ENCODE peak calls at places on chromosome 3, in nine cellular contexts. B, O, C, X, H, V, N, L and S are unnamed samples.

GRCh38 chr3:171157286-171157685 is 130.8 kb upstream of the SLC2A2 start:
- DNase-seq in B (no peak), O (no peak), C (no peak), X (no peak), H (no peak), V (peak; percentile 33), N (peak; percentile 27), L (no peak), S (no peak)

GRCh38 chr3:71583569-71584215 is at the start of gene FOXP1:
- DNase-seq in B (no peak), O (peak; percentile 79), C (no peak), X (peak; percentile 78), H (peak; percentile 83), V (peak; percentile 68), N (peak; percentile 75), L (peak; percentile 82), S (peak; percentile 78)

GRCh38 chr3:148202386-148202785 is 495.3 kb upstream of the AGTR1 start:
- DNase-seq in B (no peak), O (no peak), C (no peak), X (no peak), H (no peak), V (no peak), N (no peak), L (no peak), S (no peak)

GRCh38 chr3:140292684-140293083 is 357.7 kb downstream of the CLSTN2 start:
- DNase-seq in B (no peak), O (no peak), C (no peak), X (no peak), H (no peak), V (peak; percentile 22), N (no peak), L (no peak), S (peak; percentile 43)

GRCh38 chr3:45021524-45021923 is 4.6 kb upstream of the CLEC3B start:
- DNase-seq in B (no peak), O (no peak), C (no peak), X (no peak), H (no peak), V (peak; percentile 29), N (no peak), L (no peak), S (peak; percentile 59)

GRCh38 chr3:53774414-53774813 is 71.8 kb downstream of the CHDH start:
- DNase-seq in B (no peak), O (no peak), C (no peak), X (no peak), H (no peak), V (no peak), N (no peak), L (no peak), S (no peak)

GRCh38 chr3:180179562-180179961 is 142.8 kb upstream of the PEX5L start:
- DNase-seq in B (no peak), O (no peak), C (no peak), X (no peak), H (no peak), V (no peak), N (no peak), L (no peak), S (no peak)

GRCh38 chr3:28077566-28077965 is 163.9 kb upstream of the CMC1 start:
- DNase-seq in B (no peak), O (no peak), C (no peak), X (no peak), H (no peak), V (no peak), N (no peak), L (peak; percentile 54), S (peak; percentile 20)

GRCh38 chr3:108461641-108462040 is 48.8 kb downstream of the MYH15 start:
- DNase-seq in B (no peak), O (no peak), C (no peak), X (no peak), H (no peak), V (no peak), N (peak; percentile 4), L (no peak), S (no peak)

GRCh38 chr3:179828738-179829137 is 175.9 kb downstream of the USP13 start:
- DNase-seq in B (no peak), O (no peak), C (no peak), X (no peak), H (no peak), V (no peak), N (no peak), L (no peak), S (no peak)

GRCh38 chr3:100123112-100123511 is 8.8 kb upstream of the FILIP1L start:
- DNase-seq in B (no peak), O (no peak), C (no peak), X (no peak), H (no peak), V (no peak), N (no peak), L (no peak), S (no peak)

GRCh38 chr3:117885046-117885445 is 1149.6 kb downstream of the IGSF11 start:
- DNase-seq in B (no peak), O (no peak), C (no peak), X (no peak), H (no peak), V (no peak), N (no peak), L (no peak), S (no peak)

GRCh38 chr3:80014576-80014975 is 246.8 kb upstream of the ROBO1 start:
- DNase-seq in B (no peak), O (no peak), C (no peak), X (no peak), H (no peak), V (no peak), N (no peak), L (no peak), S (no peak)

GRCh38 chr3:187292186-187292585 is 649 bp upstream of the MASP1 start:
- DNase-seq in B (no peak), O (no peak), C (no peak), X (no peak), H (no peak), V (no peak), N (no peak), L (no peak), S (no peak)

GRCh38 chr3:193780810-193781472 is 187.9 kb downstream of the OPA1 start:
- DNase-seq in B (no peak), O (peak; percentile 84), C (peak; percentile 88), X (peak; percentile 70), H (peak; percentile 74), V (peak; percentile 79), N (peak; percentile 77), L (peak; percentile 71), S (peak; percentile 53)

GRCh38 chr3:165643433-165643824 is 193.8 kb downstream of the BCHE start:
- DNase-seq in B (no peak), O (no peak), C (no peak), X (no peak), H (no peak), V (no peak), N (no peak), L (no peak), S (no peak)

GRCh38 chr3:11479230-11479620 is 164.5 kb downstream of the VGLL4 start:
- DNase-seq in B (no peak), O (no peak), C (no peak), X (no peak), H (no peak), V (no peak), N (no peak), L (no peak), S (no peak)
- TF ChIP-seq EP300 in B (no peak), O (no peak), C (no peak), X (no peak), H (no peak), V (no peak), N (no peak), L (no peak), S (no peak)

DNA sequence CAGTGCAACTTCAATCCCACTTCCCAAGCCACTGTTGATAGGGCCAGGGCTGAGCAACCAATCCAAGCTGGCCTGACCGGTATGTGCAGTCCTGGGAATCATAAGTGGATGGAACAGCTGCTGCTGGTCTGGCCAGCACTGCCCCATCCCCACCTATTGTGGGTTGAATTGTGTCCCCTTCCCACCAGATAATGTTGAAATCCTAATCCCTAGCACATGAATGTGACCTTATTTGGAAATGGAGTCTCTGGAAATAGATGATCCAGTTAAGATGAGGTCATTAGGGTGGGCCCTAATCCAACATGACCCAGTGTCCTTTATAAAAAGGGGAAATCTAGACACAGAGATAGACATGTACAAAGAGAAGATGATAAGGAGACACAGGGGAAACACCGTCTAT is 13.7 kb upstream of the PDIA5 start:
- DNase-seq in B (no peak), O (no peak), C (no peak), X (no peak), H (no peak), V (no peak), N (no peak), L (no peak), S (no peak)
- H3K27ac ChIP-seq in B (no peak overlapping the region), O (no peak overlapping the region), C (no peak overlapping the region), X (no peak overlapping the region), H (no peak overlapping the region), V (no peak overlapping the region), N (no peak overlapping the region), L (no peak overlapping the region), S (no peak overlapping the region)

GRCh38 chr3:183307749-183308148 is 54.7 kb downstream of the B3GNT5 start:
- DNase-seq in B (no peak), O (no peak), C (no peak), X (no peak), H (peak; percentile 60), V (no peak), N (no peak), L (no peak), S (no peak)

GRCh38 chr3:183309276-183309675 is 56.2 kb downstream of the B3GNT5 start:
- DNase-seq in B (no peak), O (no peak), C (no peak), X (peak; percentile 50), H (peak; percentile 76), V (no peak), N (no peak), L (no peak), S (no peak)

GRCh38 chr3:183308746-183309145 is 55.7 kb downstream of the B3GNT5 start:
- DNase-seq in B (no peak), O (no peak), C (no peak), X (no peak), H (no peak), V (no peak), N (no peak), L (no peak), S (no peak)

GRCh38 chr3:183303725-183304124 is 50.7 kb downstream of the B3GNT5 start:
- DNase-seq in B (no peak), O (no peak), C (no peak), X (no peak), H (no peak), V (no peak), N (no peak), L (no peak), S (no peak)

GRCh38 chr3:183306798-183307671 is 54.0 kb downstream of the B3GNT5 start:
- DNase-seq in B (peak; percentile 21), O (no peak), C (no peak), X (peak; percentile 94), H (peak; percentile 91), V (no peak), N (peak; percentile 80), L (no peak), S (peak; percentile 66)
- TF ChIP-seq EP300 in B (no peak), O (no peak), C (no peak), X (no peak), H (no peak), V (no peak), N (no peak), L (no peak), S (peak; percentile 80)

DNA sequence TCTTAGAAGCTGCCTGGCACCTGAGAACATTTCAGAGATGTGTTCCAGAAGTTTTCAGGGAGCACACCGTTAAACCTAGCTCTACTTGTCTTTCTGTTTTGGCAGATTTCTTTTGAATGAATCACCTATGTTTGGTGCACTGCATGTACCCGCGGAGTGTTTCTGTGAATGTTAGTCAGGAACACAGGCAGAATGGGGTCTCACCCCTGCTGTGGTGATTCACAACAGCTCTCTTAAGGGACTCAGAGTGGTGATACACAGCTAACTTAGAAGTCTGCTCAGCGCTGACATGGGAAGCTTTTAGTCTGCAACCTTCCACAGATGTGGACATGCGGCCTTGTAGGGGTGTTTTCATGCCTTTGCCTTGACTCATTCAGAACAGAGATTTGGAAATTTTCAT is 24.0 kb downstream of the TSEN2 start:
- DNase-seq in B (no peak), O (no peak), C (peak; percentile 19), X (no peak), H (peak; percentile 20), V (peak; percentile 73), N (no peak), L (no peak), S (peak; percentile 47)
- H3K27ac ChIP-seq in B (no peak overlapping the region), O (peak overlapping the region; percentile 87), C (peak overlapping the region; percentile 46), X (peak overlapping the region; percentile 81), H (peak overlapping the region; percentile 33), V (peak overlapping the region; percentile 31), N (no peak overlapping the region), L (no peak overlapping the region), S (no peak overlapping the region)